ENCODE peak calls at places on chromosomes 5 and 9, in eight cellular contexts. One of them, this sample, is unnamed.

GRCh38 chr9:106830527-106831140 is 32.3 kb upstream of the ZNF462 start:
- DNase-seq in NB4: no peak
- DNase-seq in T-helper 2 cell: no peak
- DNase-seq in caudate nucleus: no peak
- DNase-seq in HFFc6: no peak
- DNase-seq in cardiac muscle cell: peak; percentile 6
- DNase-seq in KBM-7: peak; percentile 5
- DNase-seq in heart right ventricle: peak; percentile 9
- DNase-seq in this sample: peak; percentile 76

GRCh38 chr5:9920696-9921095 is 290.5 kb upstream of the TAS2R1 start:
- DNase-seq in HFFc6: no peak
- DNase-seq in NB4: no peak
- DNase-seq in caudate nucleus: no peak
- DNase-seq in T-helper 2 cell: no peak
- DNase-seq in KBM-7: no peak
- DNase-seq in cardiac muscle cell: no peak
- DNase-seq in heart right ventricle: no peak
- DNase-seq in this sample: no peak

GRCh38 chr9:110752766-110753165 is 84.2 kb downstream of the MUSK start:
- DNase-seq in NB4: no peak
- DNase-seq in caudate nucleus: no peak
- DNase-seq in KBM-7: no peak
- DNase-seq in heart right ventricle: no peak
- DNase-seq in HFFc6: peak; percentile 95
- DNase-seq in cardiac muscle cell: peak; percentile 95
- DNase-seq in T-helper 2 cell: no peak
- DNase-seq in this sample: peak; percentile 1

GRCh38 chr9:6226696-6227095 is 11.1 kb downstream of the IL33 start:
- DNase-seq in T-helper 2 cell: no peak
- DNase-seq in caudate nucleus: no peak
- DNase-seq in heart right ventricle: peak; percentile 39
- DNase-seq in NB4: no peak
- DNase-seq in HFFc6: no peak
- DNase-seq in cardiac muscle cell: peak; percentile 85
- DNase-seq in KBM-7: no peak
- DNase-seq in this sample: no peak

GRCh38 chr9:137194388-137194787 is 5.9 kb downstream of the SSNA1 start:
- DNase-seq in cardiac muscle cell: no peak
- DNase-seq in NB4: no peak
- DNase-seq in heart right ventricle: peak; percentile 78
- DNase-seq in T-helper 2 cell: no peak
- DNase-seq in caudate nucleus: peak; percentile 88
- DNase-seq in KBM-7: no peak
- DNase-seq in HFFc6: no peak
- DNase-seq in this sample: peak; percentile 76

GRCh38 chr5:156329197-156329611 is 2.2 kb downstream of the SGCD start:
- DNase-seq in heart right ventricle: peak; percentile 61
- DNase-seq in cardiac muscle cell: no peak
- DNase-seq in HFFc6: no peak
- DNase-seq in T-helper 2 cell: no peak
- DNase-seq in KBM-7: no peak
- DNase-seq in caudate nucleus: no peak
- DNase-seq in NB4: no peak
- DNase-seq in this sample: no peak

GRCh38 chr5:92890841-92891244 is 690.2 kb downstream of the NR2F1-AS1 start:
- DNase-seq in heart right ventricle: no peak
- DNase-seq in NB4: no peak
- DNase-seq in T-helper 2 cell: no peak
- DNase-seq in cardiac muscle cell: peak; percentile 52
- DNase-seq in KBM-7: no peak
- DNase-seq in caudate nucleus: no peak
- DNase-seq in HFFc6: no peak
- DNase-seq in this sample: no peak

GRCh38 chr9:130962418-130963316 is 23.6 kb upstream of the FIBCD1 start:
- DNase-seq in heart right ventricle: no peak
- DNase-seq in HFFc6: peak; percentile 93
- DNase-seq in T-helper 2 cell: no peak
- DNase-seq in KBM-7: no peak
- DNase-seq in cardiac muscle cell: peak; percentile 94
- DNase-seq in NB4: no peak
- DNase-seq in caudate nucleus: no peak
- DNase-seq in this sample: no peak

GRCh38 chr5:116011046-116011445 is 21.2 kb upstream of the ARL14EPL start:
- DNase-seq in T-helper 2 cell: no peak
- DNase-seq in heart right ventricle: no peak
- DNase-seq in KBM-7: no peak
- DNase-seq in cardiac muscle cell: no peak
- DNase-seq in NB4: no peak
- DNase-seq in HFFc6: no peak
- DNase-seq in caudate nucleus: no peak
- DNase-seq in this sample: no peak

GRCh38 chr9:85178486-85178885 is 509.0 kb downstream of the NTRK2 start:
- DNase-seq in HFFc6: no peak
- DNase-seq in KBM-7: no peak
- DNase-seq in caudate nucleus: no peak
- DNase-seq in NB4: no peak
- DNase-seq in cardiac muscle cell: no peak
- DNase-seq in heart right ventricle: no peak
- DNase-seq in T-helper 2 cell: no peak
- DNase-seq in this sample: peak; percentile 19

GRCh38 chr5:129216001-129216400 is 121.5 kb downstream of the ISOC1 start:
- DNase-seq in NB4: no peak
- DNase-seq in T-helper 2 cell: no peak
- DNase-seq in heart right ventricle: no peak
- DNase-seq in cardiac muscle cell: peak; percentile 88
- DNase-seq in HFFc6: no peak
- DNase-seq in caudate nucleus: no peak
- DNase-seq in KBM-7: no peak
- DNase-seq in this sample: no peak

GRCh38 chr9:107213080-107213479 is 70.0 kb upstream of the RAD23B start:
- DNase-seq in heart right ventricle: no peak
- DNase-seq in T-helper 2 cell: no peak
- DNase-seq in KBM-7: no peak
- DNase-seq in HFFc6: no peak
- DNase-seq in cardiac muscle cell: no peak
- DNase-seq in NB4: no peak
- DNase-seq in caudate nucleus: no peak
- DNase-seq in this sample: peak; percentile 53

GRCh38 chr9:73577867-73578266 is 426.2 kb downstream of the ANXA1 start:
- DNase-seq in T-helper 2 cell: no peak
- DNase-seq in cardiac muscle cell: peak; percentile 42
- DNase-seq in heart right ventricle: no peak
- DNase-seq in KBM-7: no peak
- DNase-seq in caudate nucleus: no peak
- DNase-seq in HFFc6: no peak
- DNase-seq in NB4: no peak
- DNase-seq in this sample: peak; percentile 18

GRCh38 chr5:77390795-77391194 is 101.3 kb downstream of the WDR41 start:
- DNase-seq in heart right ventricle: no peak
- DNase-seq in T-helper 2 cell: no peak
- DNase-seq in cardiac muscle cell: peak; percentile 65
- DNase-seq in KBM-7: no peak
- DNase-seq in HFFc6: peak; percentile 70
- DNase-seq in NB4: no peak
- DNase-seq in caudate nucleus: no peak
- DNase-seq in this sample: no peak

This sample was measured in DMS53.